ENCODE peak calls at places on chromosomes 5 and 9, in seven cellular contexts. One of them, this sample, is unnamed.

GRCh38 chr5:151022511-151023018 is 2.2 kb downstream of the GPX3 start:
- DNase-seq in psoas muscle: peak; percentile 50
- DNase-seq in left lung: no peak
- DNase-seq in colonic mucosa: no peak
- DNase-seq in AG10803: no peak
- DNase-seq in SK-N-SH: no peak
- DNase-seq in fibroblast of mammary gland: peak; percentile 63
- DNase-seq in this sample: no peak

GRCh38 chr9:90860826-90861225 is 59.2 kb downstream of the SYK start:
- DNase-seq in psoas muscle: no peak
- DNase-seq in SK-N-SH: no peak
- DNase-seq in colonic mucosa: no peak
- DNase-seq in AG10803: no peak
- DNase-seq in left lung: no peak
- DNase-seq in fibroblast of mammary gland: no peak
- DNase-seq in this sample: no peak

GRCh38 chr5:172634106-172634899 is 6.8 kb upstream of the NEURL1B start:
- DNase-seq in SK-N-SH: no peak
- DNase-seq in psoas muscle: no peak
- DNase-seq in left lung: no peak
- DNase-seq in AG10803: no peak
- DNase-seq in colonic mucosa: no peak
- DNase-seq in fibroblast of mammary gland: no peak
- DNase-seq in this sample: no peak

GRCh38 chr5:147234825-147235635 is at the start of gene STK32A:
- DNase-seq in psoas muscle: peak; percentile 43
- DNase-seq in fibroblast of mammary gland: peak; percentile 17
- DNase-seq in AG10803: peak; percentile 1
- DNase-seq in left lung: peak; percentile 91
- DNase-seq in colonic mucosa: peak; percentile 32
- DNase-seq in SK-N-SH: peak; percentile 80
- DNase-seq in this sample: peak; percentile 8

GRCh38 chr5:179270581-179271300 is 74.5 kb downstream of the ADAMTS2 start:
- DNase-seq in colonic mucosa: peak; percentile 18
- DNase-seq in SK-N-SH: peak; percentile 74
- DNase-seq in left lung: peak; percentile 68
- DNase-seq in AG10803: peak; percentile 93
- DNase-seq in psoas muscle: peak; percentile 49
- DNase-seq in fibroblast of mammary gland: peak; percentile 65
- DNase-seq in this sample: no peak

GRCh38 chr5:104739905-104740304 is 1177.3 kb upstream of the NUDT12 start:
- DNase-seq in SK-N-SH: no peak
- DNase-seq in left lung: no peak
- DNase-seq in fibroblast of mammary gland: no peak
- DNase-seq in AG10803: no peak
- DNase-seq in colonic mucosa: no peak
- DNase-seq in psoas muscle: no peak
- DNase-seq in this sample: no peak

GRCh38 chr5:177430972-177431316 is 4.5 kb downstream of the GRK6 start:
- DNase-seq in left lung: no peak
- DNase-seq in psoas muscle: no peak
- DNase-seq in AG10803: no peak
- DNase-seq in SK-N-SH: no peak
- DNase-seq in fibroblast of mammary gland: no peak
- DNase-seq in colonic mucosa: no peak
- DNase-seq in this sample: no peak

GRCh38 chr5:96483878-96484277 is 50.8 kb upstream of the PCSK1 start:
- DNase-seq in fibroblast of mammary gland: peak; percentile 60
- DNase-seq in psoas muscle: no peak
- DNase-seq in SK-N-SH: no peak
- DNase-seq in left lung: no peak
- DNase-seq in colonic mucosa: no peak
- DNase-seq in AG10803: peak; percentile 15
- DNase-seq in this sample: peak; percentile 69

GRCh38 chr9:123121457-123121856 is 88.0 kb downstream of the GPR21 start:
- DNase-seq in SK-N-SH: no peak
- DNase-seq in colonic mucosa: no peak
- DNase-seq in AG10803: no peak
- DNase-seq in psoas muscle: no peak
- DNase-seq in fibroblast of mammary gland: no peak
- DNase-seq in left lung: no peak
- DNase-seq in this sample: no peak

GRCh38 chr9:109652971-109653370 is 127.0 kb upstream of the PALM2AKAP2 start:
- DNase-seq in SK-N-SH: peak; percentile 10
- DNase-seq in fibroblast of mammary gland: peak; percentile 67
- DNase-seq in psoas muscle: no peak
- DNase-seq in AG10803: peak; percentile 17
- DNase-seq in left lung: no peak
- DNase-seq in colonic mucosa: no peak
- DNase-seq in this sample: peak; percentile 68

GRCh38 chr9:8572209-8572608 is 772.6 kb upstream of the DMAC1 start:
- DNase-seq in SK-N-SH: no peak
- DNase-seq in left lung: no peak
- DNase-seq in AG10803: no peak
- DNase-seq in fibroblast of mammary gland: no peak
- DNase-seq in psoas muscle: no peak
- DNase-seq in colonic mucosa: no peak
- DNase-seq in this sample: no peak

GRCh38 chr5:62197697-62198096 is 108.3 kb upstream of the KIF2A start:
- DNase-seq in psoas muscle: no peak
- DNase-seq in colonic mucosa: no peak
- DNase-seq in AG10803: no peak
- DNase-seq in fibroblast of mammary gland: no peak
- DNase-seq in SK-N-SH: no peak
- DNase-seq in left lung: no peak
- DNase-seq in this sample: no peak

GRCh38 chr5:123811771-123812170 is 299.8 kb downstream of the CSNK1G3 start:
- DNase-seq in colonic mucosa: no peak
- DNase-seq in SK-N-SH: no peak
- DNase-seq in left lung: no peak
- DNase-seq in AG10803: no peak
- DNase-seq in psoas muscle: no peak
- DNase-seq in fibroblast of mammary gland: no peak
- DNase-seq in this sample: no peak

GRCh38 chr9:70485273-70485858 is 70.9 kb upstream of the KLF9 start:
- DNase-seq in psoas muscle: peak; percentile 43
- DNase-seq in colonic mucosa: peak; percentile 30
- DNase-seq in left lung: no peak
- DNase-seq in AG10803: no peak
- DNase-seq in SK-N-SH: no peak
- DNase-seq in fibroblast of mammary gland: no peak
- DNase-seq in this sample: peak; percentile 68

GRCh38 chr5:114362197-114362976 is 517 bp downstream of the KCNN2 start:
- DNase-seq in colonic mucosa: no peak
- DNase-seq in SK-N-SH: peak; percentile 48
- DNase-seq in fibroblast of mammary gland: peak; percentile 2
- DNase-seq in left lung: peak; percentile 83
- DNase-seq in AG10803: no peak
- DNase-seq in psoas muscle: no peak
- DNase-seq in this sample: no peak

GRCh38 chr5:60102961-60103683 is 209.6 kb upstream of the PDE4D start:
- DNase-seq in AG10803: peak; percentile 26
- DNase-seq in psoas muscle: no peak
- DNase-seq in colonic mucosa: no peak
- DNase-seq in SK-N-SH: no peak
- DNase-seq in fibroblast of mammary gland: peak; percentile 36
- DNase-seq in left lung: no peak
- DNase-seq in this sample: peak; percentile 79

GRCh38 chr5:159897786-159898393 is 18.4 kb upstream of the ADRA1B start:
- DNase-seq in AG10803: peak; percentile 43
- DNase-seq in colonic mucosa: no peak
- DNase-seq in left lung: no peak
- DNase-seq in psoas muscle: peak; percentile 23
- DNase-seq in SK-N-SH: no peak
- DNase-seq in fibroblast of mammary gland: no peak
- DNase-seq in this sample: no peak

GRCh38 chr5:179230061-179230461 is 115.2 kb downstream of the ADAMTS2 start:
- DNase-seq in colonic mucosa: no peak
- DNase-seq in left lung: peak; percentile 63
- DNase-seq in AG10803: no peak
- DNase-seq in psoas muscle: no peak
- DNase-seq in SK-N-SH: peak; percentile 23
- DNase-seq in fibroblast of mammary gland: no peak
- DNase-seq in this sample: no peak

GRCh38 chr5:102863764-102864560 is 108.9 kb downstream of the PAM start:
- DNase-seq in SK-N-SH: no peak
- DNase-seq in AG10803: peak; percentile 12
- DNase-seq in colonic mucosa: no peak
- DNase-seq in left lung: no peak
- DNase-seq in psoas muscle: no peak
- DNase-seq in fibroblast of mammary gland: peak; percentile 6
- DNase-seq in this sample: no peak

GRCh38 chr5:150649108-150649827 is 8.8 kb downstream of the SYNPO start:
- DNase-seq in AG10803: no peak
- DNase-seq in left lung: no peak
- DNase-seq in colonic mucosa: no peak
- DNase-seq in fibroblast of mammary gland: no peak
- DNase-seq in psoas muscle: peak; percentile 57
- DNase-seq in SK-N-SH: no peak
- DNase-seq in this sample: no peak

GRCh38 chr9:107389617-107390071 is 99.9 kb downstream of the KLF4 start:
- DNase-seq in AG10803: peak; percentile 92
- DNase-seq in fibroblast of mammary gland: peak; percentile 83
- DNase-seq in SK-N-SH: no peak
- DNase-seq in colonic mucosa: peak; percentile 47
- DNase-seq in psoas muscle: peak; percentile 65
- DNase-seq in left lung: no peak
- DNase-seq in this sample: peak; percentile 30

GRCh38 chr9:105647595-105648349 is 14.5 kb upstream of the TAL2 start:
- DNase-seq in SK-N-SH: no peak
- DNase-seq in colonic mucosa: no peak
- DNase-seq in fibroblast of mammary gland: no peak
- DNase-seq in AG10803: no peak
- DNase-seq in psoas muscle: no peak
- DNase-seq in left lung: no peak
- DNase-seq in this sample: no peak

GRCh38 chr5:126868961-126869451 is 92.1 kb downstream of the LMNB1 start:
- DNase-seq in fibroblast of mammary gland: no peak
- DNase-seq in left lung: no peak
- DNase-seq in AG10803: peak; percentile 41
- DNase-seq in SK-N-SH: peak; percentile 75
- DNase-seq in colonic mucosa: no peak
- DNase-seq in psoas muscle: peak; percentile 30
- DNase-seq in this sample: peak; percentile 55

GRCh38 chr5:55645304-55645703 is 66.8 kb downstream of the SLC38A9 start:
- DNase-seq in AG10803: peak; percentile 67
- DNase-seq in colonic mucosa: no peak
- DNase-seq in left lung: no peak
- DNase-seq in SK-N-SH: no peak
- DNase-seq in psoas muscle: no peak
- DNase-seq in fibroblast of mammary gland: peak; percentile 50
- DNase-seq in this sample: peak; percentile 89

DNA sequence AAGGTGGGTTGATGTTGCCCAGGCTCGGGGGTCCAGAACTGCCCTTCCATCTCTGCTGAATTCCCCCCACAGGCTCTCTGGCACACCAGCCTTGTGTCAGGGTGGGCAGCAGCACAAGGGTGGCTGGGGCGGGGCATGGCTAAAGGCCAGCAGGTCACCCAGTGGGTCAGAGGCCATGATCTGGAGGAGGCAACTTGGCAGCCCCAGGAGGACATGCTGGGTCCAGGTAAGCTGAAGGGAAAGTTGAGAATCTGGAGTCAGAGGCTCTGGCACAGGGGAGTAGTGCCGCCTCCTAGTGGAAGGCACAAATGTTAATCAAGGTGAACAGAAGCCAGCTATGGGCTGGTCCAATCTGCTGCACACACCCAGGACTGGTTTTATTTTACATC is 6.2 kb downstream of the TMEM8B start:
- DNase-seq in fibroblast of mammary gland: no peak
- DNase-seq in left lung: no peak
- DNase-seq in psoas muscle: no peak
- DNase-seq in AG10803: no peak
- DNase-seq in colonic mucosa: peak; percentile 65
- DNase-seq in SK-N-SH: no peak
- DNase-seq in this sample: peak; percentile 12
- TF ChIP-seq CTCF in fibroblast of mammary gland: peak; percentile 34
- TF ChIP-seq CTCF in left lung: no peak
- TF ChIP-seq CTCF in psoas muscle: peak; percentile 28
- TF ChIP-seq CTCF in AG10803: peak; percentile 28
- TF ChIP-seq CTCF in colonic mucosa: peak; percentile 30
- TF ChIP-seq CTCF in SK-N-SH: peak; percentile 25
- TF ChIP-seq CTCF in this sample: peak; percentile 40

GRCh38 chr5:167574381-167574780 is 717.1 kb upstream of the WWC1 start:
- DNase-seq in left lung: no peak
- DNase-seq in fibroblast of mammary gland: no peak
- DNase-seq in AG10803: no peak
- DNase-seq in psoas muscle: no peak
- DNase-seq in SK-N-SH: no peak
- DNase-seq in colonic mucosa: no peak
- DNase-seq in this sample: no peak
- H3K4me3 ChIP-seq in left lung: no peak overlapping the region
- H3K4me3 ChIP-seq in fibroblast of mammary gland: no peak overlapping the region
- H3K4me3 ChIP-seq in AG10803: peak overlapping the region; percentile 62
- H3K4me3 ChIP-seq in psoas muscle: no peak overlapping the region
- H3K4me3 ChIP-seq in SK-N-SH: no peak overlapping the region
- H3K4me3 ChIP-seq in colonic mucosa: no peak overlapping the region
- H3K4me3 ChIP-seq in this sample: no peak overlapping the region

GRCh38 chr5:134784241-134784920 is 25.8 kb downstream of the DDX46 start:
- DNase-seq in fibroblast of mammary gland: peak; percentile 11
- DNase-seq in left lung: no peak
- DNase-seq in psoas muscle: no peak
- DNase-seq in SK-N-SH: no peak
- DNase-seq in AG10803: no peak
- DNase-seq in colonic mucosa: no peak
- DNase-seq in this sample: peak; percentile 39
- TF ChIP-seq CTCF in fibroblast of mammary gland: no peak
- TF ChIP-seq CTCF in left lung: no peak
- TF ChIP-seq CTCF in psoas muscle: no peak
- TF ChIP-seq CTCF in SK-N-SH: peak; percentile 45
- TF ChIP-seq CTCF in AG10803: peak; percentile 35
- TF ChIP-seq CTCF in colonic mucosa: no peak
- TF ChIP-seq CTCF in this sample: peak; percentile 59

GRCh38 chr9:111632695-111633388 is 1.7 kb downstream of the DNAJC25 start:
- DNase-seq in fibroblast of mammary gland: no peak
- DNase-seq in AG10803: no peak
- DNase-seq in psoas muscle: no peak
- DNase-seq in left lung: no peak
- DNase-seq in colonic mucosa: peak; percentile 66
- DNase-seq in SK-N-SH: no peak
- DNase-seq in this sample: no peak
- H3K4me3 ChIP-seq in fibroblast of mammary gland: peak overlapping the region; percentile 73
- H3K4me3 ChIP-seq in AG10803: peak overlapping the region; percentile 75
- H3K4me3 ChIP-seq in psoas muscle: peak overlapping the region; percentile 82
- H3K4me3 ChIP-seq in left lung: peak overlapping the region; percentile 86
- H3K4me3 ChIP-seq in colonic mucosa: no peak overlapping the region
- H3K4me3 ChIP-seq in SK-N-SH: peak overlapping the region; percentile 97
- H3K4me3 ChIP-seq in this sample: peak overlapping the region; percentile 97

DNA sequence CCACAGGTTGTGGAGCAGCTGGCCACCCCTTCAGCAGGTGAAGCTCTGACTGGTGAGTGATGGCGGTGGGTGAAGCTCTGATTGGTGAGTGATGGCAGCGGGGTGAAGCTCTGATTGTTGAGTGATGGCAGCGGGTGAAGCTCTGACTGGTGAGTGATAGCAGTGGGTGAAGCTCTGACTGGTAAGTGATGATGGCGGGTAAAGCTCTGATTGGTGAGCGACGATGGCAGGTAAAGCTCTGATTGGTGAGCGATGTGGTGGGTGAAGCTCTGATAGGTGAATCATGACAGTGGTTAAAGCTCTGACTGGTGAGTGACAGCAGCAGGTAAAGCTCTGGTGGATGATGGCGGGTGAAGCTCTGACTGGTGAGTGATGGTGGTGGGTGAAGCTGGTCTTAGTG is 9.4 kb upstream of the ABO start:
- DNase-seq in fibroblast of mammary gland: no peak
- DNase-seq in colonic mucosa: no peak
- DNase-seq in SK-N-SH: no peak
- DNase-seq in AG10803: no peak
- DNase-seq in psoas muscle: no peak
- DNase-seq in left lung: no peak
- DNase-seq in this sample: no peak
- TF ChIP-seq CTCF in fibroblast of mammary gland: no peak
- TF ChIP-seq CTCF in colonic mucosa: no peak
- TF ChIP-seq CTCF in SK-N-SH: no peak
- TF ChIP-seq CTCF in AG10803: no peak
- TF ChIP-seq CTCF in psoas muscle: no peak
- TF ChIP-seq CTCF in left lung: no peak
- TF ChIP-seq CTCF in this sample: no peak

This sample was measured in choroid plexus epithelial cell.